ENCODE peak calls at places on chromosomes 12 and 14, in four cellular contexts. A, D, E and M are unnamed samples.

GRCh38 chr14:55747186-55747585 is 167.2 kb downstream of the KTN1 start:
- DNase-seq in A (no peak), D (no peak), E (no peak), M (no peak)

GRCh38 chr12:68934392-68934791 is 1.4 kb upstream of the CPM start:
- DNase-seq in A (no peak), D (no peak), E (no peak), M (no peak)

GRCh38 chr14:60753264-60754126 is 18.9 kb downstream of the MNAT1 start:
- DNase-seq in A (peak; percentile 73), D (no peak), E (no peak), M (no peak)

GRCh38 chr14:57391609-57392195 is 1.3 kb downstream of the NAA30 start:
- DNase-seq in A (no peak), D (peak; percentile 8), E (no peak), M (peak; percentile 21)

GRCh38 chr12:12718853-12719252 is 1.7 kb downstream of the CDKN1B start:
- DNase-seq in A (peak; percentile 18), D (no peak), E (no peak), M (peak; percentile 31)

GRCh38 chr14:90693413-90693812 is 122.8 kb downstream of the TTC7B start:
- DNase-seq in A (no peak), D (no peak), E (no peak), M (no peak)

GRCh38 chr14:64095620-64096019 is 198.6 kb downstream of the ESR2 start:
- DNase-seq in A (no peak), D (no peak), E (no peak), M (no peak)

GRCh38 chr14:73759183-73759713 is 45.1 kb upstream of the PNMA1 start:
- DNase-seq in A (peak; percentile 51), D (peak; percentile 67), E (peak; percentile 87), M (peak; percentile 75)

GRCh38 chr12:80241576-80242273 is 142.4 kb downstream of the OTOGL start:
- DNase-seq in A (no peak), D (no peak), E (no peak), M (no peak)

GRCh38 chr12:96350982-96351381 is 49.3 kb downstream of the CDK17 start:
- DNase-seq in A (no peak), D (no peak), E (no peak), M (no peak)

GRCh38 chr12:53467082-53467481 is 15.2 kb downstream of the PCBP2 start:
- DNase-seq in A (no peak), D (no peak), E (no peak), M (no peak)

GRCh38 chr12:104376650-104377506 is 73.3 kb downstream of the EID3 start:
- DNase-seq in A (no peak), D (no peak), E (no peak), M (no peak)

GRCh38 chr12:46926536-46926935 is 100.7 kb upstream of the SLC38A4 start:
- DNase-seq in A (no peak), D (no peak), E (no peak), M (no peak)

GRCh38 chr14:98244966-98245569 is 1026.9 kb downstream of the BCL11B start:
- DNase-seq in A (no peak), D (no peak), E (no peak), M (no peak)

GRCh38 chr12:107557026-107557425 is 128.6 kb upstream of the PWP1 start:
- DNase-seq in A (no peak), D (no peak), E (no peak), M (no peak)

GRCh38 chr14:53190938-53191337 is 37.8 kb upstream of the DDHD1 start:
- DNase-seq in A (peak; percentile 72), D (no peak), E (no peak), M (no peak)

GRCh38 chr12:111320233-111321050 is 48.5 kb downstream of the PHETA1 start:
- DNase-seq in A (no peak), D (no peak), E (no peak), M (no peak)

GRCh38 chr12:79732647-79733046 is 41.9 kb upstream of the PAWR start:
- DNase-seq in A (no peak), D (no peak), E (no peak), M (no peak)

GRCh38 chr12:8455727-8456360 is at the start of gene CLEC6A:
- DNase-seq in A (no peak), D (no peak), E (no peak), M (no peak)

GRCh38 chr12:42570076-42570475 is 19.5 kb downstream of the PRICKLE1 start:
- DNase-seq in A (no peak), D (no peak), E (no peak), M (no peak)

GRCh38 chr12:69886715-69887114 is 61.7 kb downstream of the MYRFL start:
- DNase-seq in A (no peak), D (no peak), E (no peak), M (no peak)

GRCh38 chr14:81416981-81417380 is 16.9 kb upstream of the STON2 start:
- DNase-seq in A (no peak), D (no peak), E (no peak), M (no peak)

GRCh38 chr14:71384007-71384605 is 476.8 kb downstream of the PCNX1 start:
- DNase-seq in A (no peak), D (no peak), E (no peak), M (no peak)

GRCh38 chr12:52087961-52088820 is 8.7 kb downstream of the SMIM41 start:
- DNase-seq in A (peak; percentile 46), D (no peak), E (no peak), M (no peak)

GRCh38 chr14:93655078-93655750 is 133.1 kb downstream of the PRIMA1 start:
- DNase-seq in A (no peak), D (peak; percentile 64), E (no peak), M (peak; percentile 78)

GRCh38 chr14:64643709-64644108 is 60.5 kb upstream of the PLEKHG3 start:
- DNase-seq in A (no peak), D (no peak), E (no peak), M (no peak)

GRCh38 chr12:121961195-121961879 is 42.9 kb downstream of the CFAP251 start:
- DNase-seq in A (no peak), D (no peak), E (no peak), M (no peak)

GRCh38 chr12:22538336-22538735 is 6.0 kb downstream of the C2CD5 start:
- DNase-seq in A (no peak), D (no peak), E (no peak), M (no peak)

GRCh38 chr12:3496964-3497363 is 6.0 kb downstream of the PRMT8 start:
- DNase-seq in A (no peak), D (peak; percentile 11), E (no peak), M (no peak)

GRCh38 chr12:75474121-75474520 is 6.4 kb upstream of the GLIPR1 start:
- DNase-seq in A (no peak), D (no peak), E (no peak), M (no peak)

GRCh38 chr12:57813971-57814771 is 4.4 kb downstream of the AVIL start:
- DNase-seq in A (no peak), D (no peak), E (peak; percentile 58), M (no peak)

GRCh38 chr12:47267571-47267970 is 187.8 kb upstream of the AMIGO2 start:
- DNase-seq in A (no peak), D (no peak), E (no peak), M (no peak)

GRCh38 chr14:51093371-51094281 is 1.3 kb downstream of the TRIM9 start:
- DNase-seq in A (peak; percentile 33), D (peak; percentile 49), E (no peak), M (peak; percentile 69)

GRCh38 chr12:15540025-15540424 is 217.7 kb downstream of the PTPRO start:
- DNase-seq in A (no peak), D (no peak), E (no peak), M (no peak)

GRCh38 chr12:62350554-62350953 is 90.3 kb downstream of the USP15 start:
- DNase-seq in A (no peak), D (no peak), E (no peak), M (no peak)

GRCh38 chr12:39780527-39781446 is 161.2 kb upstream of the ABCD2 start:
- DNase-seq in A (no peak), D (peak; percentile 23), E (no peak), M (peak; percentile 31)

GRCh38 chr12:82937151-82937550 is 250.4 kb downstream of the TMTC2 start:
- DNase-seq in A (no peak), D (no peak), E (no peak), M (no peak)

GRCh38 chr12:94046626-94047410 is 101.6 kb upstream of the PLXNC1 start:
- DNase-seq in A (no peak), D (no peak), E (no peak), M (no peak)